ENCODE peak calls at places on chromosome 1, in seven cellular contexts. One of them, this sample, is unnamed.

GRCh38 chr1:65762081-65762862 is 30.4 kb upstream of the PDE4B start:
- DNase-seq in mesendoderm: peak; percentile 3
- DNase-seq in mesenchymal stem cell: peak; percentile 7
- DNase-seq in H1: no peak
- DNase-seq in H9: peak; percentile 39
- DNase-seq in neuronal stem cell: no peak
- DNase-seq in IMR-90: peak; percentile 76
- DNase-seq in this sample: no peak

GRCh38 chr1:170318141-170318540 is 172.4 kb downstream of the NTMT2 start:
- DNase-seq in IMR-90: peak; percentile 23
- DNase-seq in mesendoderm: no peak
- DNase-seq in H1: no peak
- DNase-seq in mesenchymal stem cell: no peak
- DNase-seq in neuronal stem cell: no peak
- DNase-seq in H9: no peak
- DNase-seq in this sample: no peak

GRCh38 chr1:7808253-7808844 is 24.3 kb downstream of the PER3 start:
- DNase-seq in H1: no peak
- DNase-seq in neuronal stem cell: no peak
- DNase-seq in IMR-90: peak; percentile 40
- DNase-seq in mesendoderm: peak; percentile 48
- DNase-seq in H9: no peak
- DNase-seq in mesenchymal stem cell: peak; percentile 45
- DNase-seq in this sample: no peak

GRCh38 chr1:95023399-95024050 is 49.2 kb downstream of the ALG14 start:
- DNase-seq in H9: no peak
- DNase-seq in H1: no peak
- DNase-seq in mesenchymal stem cell: peak; percentile 45
- DNase-seq in IMR-90: peak; percentile 96
- DNase-seq in neuronal stem cell: no peak
- DNase-seq in mesendoderm: no peak
- DNase-seq in this sample: no peak

GRCh38 chr1:25916460-25916859 is 10.2 kb upstream of the STMN1 start:
- DNase-seq in mesendoderm: no peak
- DNase-seq in H1: no peak
- DNase-seq in IMR-90: no peak
- DNase-seq in neuronal stem cell: no peak
- DNase-seq in mesenchymal stem cell: no peak
- DNase-seq in H9: no peak
- DNase-seq in this sample: peak; percentile 78

GRCh38 chr1:32125313-32125712 is 17.5 kb downstream of the KPNA6 start:
- DNase-seq in H9: no peak
- DNase-seq in IMR-90: no peak
- DNase-seq in H1: no peak
- DNase-seq in mesendoderm: no peak
- DNase-seq in neuronal stem cell: no peak
- DNase-seq in mesenchymal stem cell: no peak
- DNase-seq in this sample: no peak

GRCh38 chr1:11713095-11713494 is 21.6 kb downstream of the DRAXIN start:
- DNase-seq in H9: no peak
- DNase-seq in mesenchymal stem cell: no peak
- DNase-seq in mesendoderm: no peak
- DNase-seq in H1: no peak
- DNase-seq in IMR-90: no peak
- DNase-seq in neuronal stem cell: no peak
- DNase-seq in this sample: no peak

GRCh38 chr1:84360303-84360702 is 38.0 kb upstream of the DNASE2B start:
- DNase-seq in H9: no peak
- DNase-seq in neuronal stem cell: no peak
- DNase-seq in mesenchymal stem cell: no peak
- DNase-seq in mesendoderm: no peak
- DNase-seq in IMR-90: no peak
- DNase-seq in H1: no peak
- DNase-seq in this sample: no peak

GRCh38 chr1:41073971-41074370 is 52.4 kb upstream of the SLFNL1 start:
- DNase-seq in H1: no peak
- DNase-seq in mesendoderm: no peak
- DNase-seq in H9: no peak
- DNase-seq in neuronal stem cell: no peak
- DNase-seq in IMR-90: peak; percentile 79
- DNase-seq in mesenchymal stem cell: peak; percentile 65
- DNase-seq in this sample: no peak

GRCh38 chr1:46302091-46303037 is 1.1 kb downstream of the LRRC41 start:
- DNase-seq in H9: peak; percentile 54
- DNase-seq in mesenchymal stem cell: peak; percentile 58
- DNase-seq in neuronal stem cell: peak; percentile 63
- DNase-seq in mesendoderm: peak; percentile 72
- DNase-seq in IMR-90: peak; percentile 52
- DNase-seq in H1: peak; percentile 79
- DNase-seq in this sample: peak; percentile 19

GRCh38 chr1:224454337-224455055 is 19.9 kb upstream of the WDR26 start:
- DNase-seq in IMR-90: no peak
- DNase-seq in neuronal stem cell: no peak
- DNase-seq in H1: no peak
- DNase-seq in mesendoderm: peak; percentile 23
- DNase-seq in H9: no peak
- DNase-seq in mesenchymal stem cell: no peak
- DNase-seq in this sample: peak; percentile 90

DNA sequence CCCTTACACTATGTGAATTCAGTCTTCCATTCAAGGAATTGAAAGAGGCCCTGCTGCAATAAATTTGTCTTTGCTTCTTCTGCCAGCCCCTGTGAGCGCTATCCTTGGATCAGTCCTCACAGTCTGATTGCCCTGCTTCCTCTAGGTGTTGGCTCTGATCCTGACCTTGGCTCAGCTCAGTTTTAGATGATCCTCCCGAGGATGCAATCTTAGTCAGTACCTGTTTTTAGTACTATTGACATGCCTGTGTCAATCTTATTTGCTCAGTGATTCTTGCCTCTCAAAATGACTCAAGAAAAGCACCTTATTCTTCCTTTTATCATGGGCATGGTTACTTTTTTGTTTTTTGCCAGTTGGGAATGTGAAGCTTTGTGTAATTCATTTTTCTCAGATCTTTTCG is 101.4 kb upstream of the KCNK1 start:
- DNase-seq in H1: no peak
- DNase-seq in H9: no peak
- DNase-seq in mesenchymal stem cell: no peak
- DNase-seq in mesendoderm: no peak
- DNase-seq in neuronal stem cell: no peak
- DNase-seq in IMR-90: no peak
- DNase-seq in this sample: no peak
- H2AK5ac ChIP-seq in H1: no peak overlapping the region
- H2AK5ac ChIP-seq in H9: no peak overlapping the region
- H2AK5ac ChIP-seq in mesenchymal stem cell: no peak overlapping the region
- H2AK5ac ChIP-seq in mesendoderm: no peak overlapping the region
- H2AK5ac ChIP-seq in neuronal stem cell: no peak overlapping the region
- H2AK5ac ChIP-seq in IMR-90: no peak overlapping the region
- H2AK5ac ChIP-seq in this sample: no peak overlapping the region

GRCh38 chr1:3898994-3899775 is 887 bp downstream of the C1orf174 start:
- DNase-seq in IMR-90: no peak
- DNase-seq in mesendoderm: peak; percentile 44
- DNase-seq in H1: no peak
- DNase-seq in neuronal stem cell: peak; percentile 20
- DNase-seq in mesenchymal stem cell: peak; percentile 18
- DNase-seq in H9: peak; percentile 62
- DNase-seq in this sample: no peak

GRCh38 chr1:3899776-3900149 is 309 bp downstream of the C1orf174 start:
- DNase-seq in H1: no peak
- DNase-seq in mesenchymal stem cell: no peak
- DNase-seq in neuronal stem cell: no peak
- DNase-seq in IMR-90: no peak
- DNase-seq in mesendoderm: no peak
- DNase-seq in H9: no peak
- DNase-seq in this sample: no peak

GRCh38 chr1:3902111-3902511 is 2.0 kb upstream of the C1orf174 start:
- DNase-seq in H1: no peak
- DNase-seq in H9: no peak
- DNase-seq in mesendoderm: no peak
- DNase-seq in mesenchymal stem cell: no peak
- DNase-seq in neuronal stem cell: no peak
- DNase-seq in IMR-90: no peak
- DNase-seq in this sample: no peak

GRCh38 chr1:3900969-3901529 is 977 bp upstream of the C1orf174 start:
- DNase-seq in H9: peak; percentile 97
- DNase-seq in neuronal stem cell: peak; percentile 94
- DNase-seq in mesenchymal stem cell: peak; percentile 95
- DNase-seq in IMR-90: peak; percentile 94
- DNase-seq in H1: peak; percentile 97
- DNase-seq in mesendoderm: peak; percentile 97
- DNase-seq in this sample: peak; percentile 96

DNA sequence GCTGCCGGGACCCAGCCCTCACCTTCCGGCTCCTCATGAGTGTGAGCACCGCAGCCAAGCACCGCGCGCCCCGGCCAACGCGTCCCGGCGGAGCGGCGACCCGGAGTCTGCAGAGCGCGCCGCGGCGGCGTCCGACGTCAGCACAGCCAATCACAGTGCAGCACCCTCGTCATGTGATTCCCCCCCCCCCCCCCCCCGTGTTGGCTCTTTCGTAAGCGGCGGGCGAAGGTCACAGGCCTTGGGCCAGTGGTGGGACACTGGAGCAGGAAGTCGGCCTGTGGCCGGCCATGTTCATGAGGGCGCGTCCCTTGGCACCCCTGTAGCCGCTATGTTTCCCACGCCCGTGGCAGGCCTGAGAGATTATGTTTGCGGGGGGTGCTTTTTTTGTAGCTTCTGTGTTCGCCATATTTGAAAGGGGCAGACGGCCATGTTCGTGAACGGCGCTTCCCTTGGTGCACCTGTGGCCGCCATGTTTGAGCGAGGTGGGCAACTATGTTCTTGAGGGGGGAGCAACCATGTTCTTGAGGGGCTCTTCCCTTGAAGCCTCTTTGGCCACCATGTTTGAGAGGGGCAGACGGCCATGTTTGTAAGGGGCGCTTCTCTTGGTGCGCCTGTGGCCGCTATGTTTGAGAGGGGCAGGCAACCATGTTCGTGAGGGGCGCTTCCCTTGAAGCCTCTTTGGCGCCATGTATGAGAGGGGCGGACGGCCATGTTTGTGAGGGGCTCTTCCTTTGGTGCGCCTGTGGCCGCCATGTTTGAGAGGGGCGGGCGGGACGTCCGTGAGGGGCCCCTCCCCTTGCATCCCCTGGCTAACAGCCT is at the start of gene C1orf174:
- DNase-seq in mesenchymal stem cell: peak; percentile 99
- DNase-seq in IMR-90: peak; percentile 98
- DNase-seq in H1: peak; percentile 90
- DNase-seq in H9: peak; percentile 97
- DNase-seq in mesendoderm: peak; percentile 100
- DNase-seq in neuronal stem cell: peak; percentile 99
- DNase-seq in this sample: peak; percentile 98
- H2AK5ac ChIP-seq in mesenchymal stem cell: peak within 1 kb of the TSS; percentile 20
- H2AK5ac ChIP-seq in IMR-90: peak within 1 kb of the TSS; percentile 81
- H2AK5ac ChIP-seq in H1: no peak within 1 kb of the TSS
- H2AK5ac ChIP-seq in H9: no peak within 1 kb of the TSS
- H2AK5ac ChIP-seq in mesendoderm: no peak within 1 kb of the TSS
- H2AK5ac ChIP-seq in neuronal stem cell: peak within 1 kb of the TSS; percentile 99
- H2AK5ac ChIP-seq in this sample: peak within 1 kb of the TSS; percentile 72

DNA sequence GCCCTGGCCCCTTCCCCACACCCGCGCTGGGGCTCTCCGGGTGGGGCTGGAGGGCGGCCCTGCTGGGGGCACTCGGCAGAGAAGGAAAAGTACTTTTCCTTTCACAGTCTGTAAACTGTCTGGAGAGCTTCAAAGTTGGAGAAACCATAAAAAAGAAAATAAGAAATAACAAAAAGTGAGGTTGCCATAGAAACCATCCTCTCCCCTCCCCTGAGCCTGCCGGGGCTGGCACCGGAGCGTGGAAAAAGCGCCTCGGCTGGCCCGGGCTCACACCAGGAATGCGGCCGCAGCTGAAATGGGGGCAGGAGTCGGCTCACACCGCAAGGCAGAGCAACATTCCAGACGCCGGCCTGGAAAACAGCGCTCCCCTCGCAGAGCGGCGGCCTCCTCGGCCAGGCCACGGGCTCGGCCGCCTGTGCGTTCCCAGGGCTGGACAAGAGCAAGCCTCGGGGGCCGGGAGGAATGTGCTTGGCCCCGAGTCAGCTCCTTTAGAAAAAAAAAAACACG is 69.2 kb downstream of the MORN1 start:
- DNase-seq in neuronal stem cell: peak; percentile 70
- DNase-seq in mesendoderm: peak; percentile 81
- DNase-seq in IMR-90: peak; percentile 80
- DNase-seq in H1: peak; percentile 74
- DNase-seq in mesenchymal stem cell: peak; percentile 97
- DNase-seq in H9: peak; percentile 61
- DNase-seq in this sample: peak; percentile 95
- H2AK5ac ChIP-seq in neuronal stem cell: peak overlapping the region; percentile 100
- H2AK5ac ChIP-seq in mesendoderm: no peak overlapping the region
- H2AK5ac ChIP-seq in IMR-90: peak overlapping the region; percentile 7
- H2AK5ac ChIP-seq in H1: no peak overlapping the region
- H2AK5ac ChIP-seq in mesenchymal stem cell: no peak overlapping the region
- H2AK5ac ChIP-seq in H9: no peak overlapping the region
- H2AK5ac ChIP-seq in this sample: no peak overlapping the region

DNA sequence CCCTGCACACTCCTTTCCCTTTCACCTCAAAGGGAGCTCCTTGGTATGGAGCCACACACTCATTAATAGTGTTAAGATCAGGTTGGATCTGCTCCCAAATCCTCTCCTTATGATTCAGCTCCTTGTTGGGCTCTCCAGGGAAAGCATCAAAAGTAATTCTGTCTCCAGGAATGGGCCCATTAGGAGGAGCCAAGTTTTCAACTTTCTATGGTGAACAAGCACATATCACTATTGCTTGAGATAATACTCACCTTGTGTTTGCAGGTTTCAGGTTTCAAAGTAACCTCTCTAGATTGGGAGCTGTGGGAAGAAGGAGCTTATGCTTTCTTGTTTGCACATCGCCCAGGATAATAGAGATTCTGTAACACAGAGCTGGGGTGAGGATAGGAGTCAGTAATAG is 164.8 kb downstream of the TNFSF18 start:
- DNase-seq in neuronal stem cell: no peak
- DNase-seq in H9: no peak
- DNase-seq in mesenchymal stem cell: no peak
- DNase-seq in mesendoderm: peak; percentile 30
- DNase-seq in IMR-90: peak; percentile 49
- DNase-seq in H1: no peak
- DNase-seq in this sample: no peak
- H2AK5ac ChIP-seq in neuronal stem cell: no peak overlapping the region
- H2AK5ac ChIP-seq in H9: no peak overlapping the region
- H2AK5ac ChIP-seq in mesenchymal stem cell: no peak overlapping the region
- H2AK5ac ChIP-seq in mesendoderm: no peak overlapping the region
- H2AK5ac ChIP-seq in IMR-90: peak overlapping the region; percentile 76
- H2AK5ac ChIP-seq in H1: no peak overlapping the region
- H2AK5ac ChIP-seq in this sample: no peak overlapping the region

DNA sequence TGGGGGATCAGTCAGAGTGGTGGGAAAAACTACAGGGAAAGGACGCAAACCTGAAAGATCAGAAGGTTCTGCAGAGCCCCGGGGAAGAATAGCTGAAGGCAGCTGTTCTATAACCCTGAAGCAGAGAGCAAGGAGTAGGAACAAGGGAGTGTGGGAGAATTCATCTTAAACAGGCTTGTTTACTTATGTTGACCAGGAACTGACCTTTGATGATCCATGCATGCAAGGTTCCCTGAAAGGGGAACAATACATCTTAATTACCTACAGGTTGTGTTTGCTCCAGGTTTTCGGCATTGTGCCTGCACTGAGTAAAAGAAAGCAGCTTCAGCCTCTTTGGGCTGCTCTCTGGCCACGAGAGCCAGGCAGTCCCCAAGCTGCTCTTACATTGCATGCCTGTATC is 18.7 kb upstream of the FAM43B start:
- DNase-seq in IMR-90: no peak
- DNase-seq in H1: no peak
- DNase-seq in H9: no peak
- DNase-seq in neuronal stem cell: no peak
- DNase-seq in mesenchymal stem cell: no peak
- DNase-seq in mesendoderm: no peak
- DNase-seq in this sample: no peak
- H2AK5ac ChIP-seq in IMR-90: no peak overlapping the region
- H2AK5ac ChIP-seq in H1: no peak overlapping the region
- H2AK5ac ChIP-seq in H9: no peak overlapping the region
- H2AK5ac ChIP-seq in neuronal stem cell: no peak overlapping the region
- H2AK5ac ChIP-seq in mesenchymal stem cell: no peak overlapping the region
- H2AK5ac ChIP-seq in mesendoderm: no peak overlapping the region
- H2AK5ac ChIP-seq in this sample: no peak overlapping the region